ENCODE peak calls at places on chromosomes 2 and 18, in ten cellular contexts. S is foreskin fibroblast, R is CD14-positive monocyte, K is anterior cingulate cortex, P is A549, I is vagina, O is RWPE2, G is tibial artery, Z is NCI-H774, W is midbrain. L is an unnamed sample.

GRCh38 chr2:124171472-124172063 is 146.5 kb downstream of the CNTNAP5 start:
- DNase-seq in Z (no peak), W (no peak), S (no peak), R (no peak), O (no peak), P (no peak), K (no peak), G (no peak), I (no peak), L (no peak)

GRCh38 chr18:35189510-35189909 is 51.3 kb upstream of the ZNF397 start:
- DNase-seq in O (no peak), W (peak), G (no peak), Z (no peak), P (no peak), I (no peak), S (no peak), K (peak), R (no peak), L (no peak)

GRCh38 chr2:237299897-237300296 is 114.1 kb downstream of the COL6A3 start:
- DNase-seq in Z (no peak), O (peak), R (no peak), P (no peak), K (no peak), I (no peak), S (peak), G (no peak), W (no peak), L (no peak)

GRCh38 chr2:154240921-154241379 is 369.2 kb downstream of the GALNT13 start:
- DNase-seq in K (no peak), G (no peak), I (no peak), P (peak), W (no peak), Z (no peak), S (no peak), R (no peak), O (peak), L (no peak)

GRCh38 chr2:12087671-12088380 is 341.4 kb downstream of the LPIN1 start:
- DNase-seq in G (no peak), I (no peak), W (no peak), K (no peak), P (peak), R (no peak), O (no peak), Z (no peak), S (peak), L (no peak)

GRCh38 chr2:164570475-164570874 is 50.8 kb downstream of the GRB14 start:
- DNase-seq in P (no peak), G (no peak), K (no peak), W (no peak), R (no peak), Z (no peak), I (no peak), O (no peak), S (no peak), L (no peak)

GRCh38 chr2:3314626-3315025 is 63.0 kb downstream of the EIPR1 start:
- DNase-seq in K (no peak), G (no peak), P (no peak), O (no peak), I (no peak), Z (no peak), R (peak), W (no peak), S (no peak), L (no peak)

GRCh38 chr2:64350996-64351395 is 103.0 kb upstream of the LGALSL start:
- DNase-seq in P (no peak), Z (no peak), I (no peak), R (no peak), O (no peak), W (no peak), G (no peak), S (no peak), K (no peak), L (no peak)

GRCh38 chr2:95695613-95696012 is 103.8 kb downstream of the TRIM43 start:
- DNase-seq in G (peak), R (no peak), K (no peak), P (no peak), W (no peak), I (no peak), S (no peak), O (no peak), Z (no peak), L (no peak)

GRCh38 chr18:79904357-79905147 is 46.9 kb downstream of the SLC66A2 start:
- DNase-seq in G (peak), R (no peak), K (no peak), Z (no peak), I (peak), P (no peak), W (no peak), O (peak), S (no peak), L (no peak)

GRCh38 chr2:179129574-179130238 is 79.8 kb upstream of the CCDC141 start:
- DNase-seq in Z (no peak), W (peak), I (no peak), G (no peak), P (peak), O (no peak), S (no peak), R (no peak), K (no peak), L (peak)

GRCh38 chr18:39389800-39390379 is 1824.3 kb upstream of the CELF4 start:
- DNase-seq in P (no peak), O (no peak), K (no peak), S (no peak), W (no peak), Z (no peak), I (no peak), G (no peak), R (no peak), L (no peak)

GRCh38 chr2:32009479-32010256 is 1.1 kb downstream of the MEMO1 start:
- DNase-seq in I (no peak), G (peak), S (peak), R (peak), O (no peak), Z (no peak), W (peak), K (no peak), P (peak), L (no peak)

GRCh38 chr2:241811209-241811951 is 2.4 kb downstream of the NEU4 start:
- DNase-seq in P (no peak), K (peak), R (no peak), S (no peak), G (peak), Z (no peak), O (no peak), W (peak), I (peak), L (no peak)

GRCh38 chr2:239042046-239042445 is 194.2 kb downstream of the TWIST2 start:
- DNase-seq in Z (no peak), G (peak), O (peak), S (no peak), W (no peak), R (no peak), K (no peak), I (no peak), P (no peak), L (no peak)

GRCh38 chr2:46446871-46447568 is 32.3 kb upstream of the TMEM247 start:
- DNase-seq in O (no peak), I (no peak), R (no peak), P (no peak), K (no peak), S (peak), G (no peak), Z (no peak), W (no peak), L (no peak)

GRCh38 chr18:955379-956066 is 50.9 kb downstream of the ADCYAP1 start:
- DNase-seq in R (no peak), W (no peak), I (no peak), P (no peak), S (no peak), G (no peak), Z (no peak), O (no peak), K (no peak), L (no peak)

GRCh38 chr2:119468154-119468955 is 36.7 kb downstream of the TMEM37 start:
- DNase-seq in G (no peak), W (no peak), K (no peak), I (no peak), P (no peak), O (no peak), Z (peak), S (no peak), R (no peak), L (no peak)